ENCODE peak calls at places on chromosomes 3 and 15, in six cellular contexts. J, D, O, L, U and S are unnamed samples.

GRCh38 chr3:20055020-20055775 is 15.0 kb downstream of the KAT2B start:
- DNase-seq in D (no peak), O (no peak), J (no peak), L (no peak), U (no peak), S (no peak)

GRCh38 chr15:78000089-78000926 is 77.2 kb downstream of the TBC1D2B start:
- DNase-seq in O (peak), U (peak), D (peak), J (peak), L (peak), S (peak)

GRCh38 chr3:127182446-127182845 is 10.5 kb upstream of the PRR23E start:
- DNase-seq in U (peak), O (no peak), J (no peak), L (no peak), D (no peak), S (no peak)

GRCh38 chr3:24680214-24680967 is 185.7 kb upstream of the THRB start:
- DNase-seq in D (peak), J (peak), U (peak), L (peak), O (peak), S (no peak)

GRCh38 chr3:86995537-86995936 is 4.6 kb upstream of the VGLL3 start:
- DNase-seq in D (no peak), U (no peak), L (peak), O (peak), J (no peak), S (peak)

GRCh38 chr15:97504031-97504430 is 456.5 kb upstream of the ARRDC4 start:
- DNase-seq in U (no peak), O (peak), L (peak), J (no peak), D (no peak), S (peak)

GRCh38 chr3:81752604-81753003 is 8.8 kb downstream of the GBE1 start:
- DNase-seq in J (no peak), O (no peak), L (no peak), D (no peak), U (no peak), S (no peak)

GRCh38 chr3:1275495-1275894 is 182.7 kb downstream of the CNTN6 start:
- DNase-seq in J (peak), L (peak), O (peak), D (peak), U (no peak), S (no peak)

GRCh38 chr3:33278106-33278672 is 947 bp downstream of the FBXL2 start:
- DNase-seq in L (peak), D (no peak), O (peak), J (no peak), U (no peak), S (no peak)

GRCh38 chr3:188946837-188947236 is 224.9 kb upstream of the TPRG1 start:
- DNase-seq in L (peak), J (no peak), O (no peak), D (no peak), U (no peak), S (no peak)

GRCh38 chr3:23767546-23767945 is 38.2 kb upstream of the UBE2E1 start:
- DNase-seq in U (no peak), L (no peak), J (no peak), D (no peak), O (no peak), S (no peak)

GRCh38 chr3:15903164-15903563 is 105.4 kb upstream of the ANKRD28 start:
- DNase-seq in L (no peak), O (no peak), J (no peak), U (no peak), D (no peak), S (peak)

GRCh38 chr3:42600958-42601675 is 631 bp downstream of the NKTR start:
- DNase-seq in J (peak), L (peak), D (no peak), O (peak), U (peak), S (peak)

GRCh38 chr15:100686725-100687488 is 84.5 kb downstream of the ASB7 start:
- DNase-seq in O (no peak), J (no peak), U (no peak), L (no peak), D (no peak), S (peak)

GRCh38 chr3:66415867-66416428 is 84.9 kb downstream of the LRIG1 start:
- DNase-seq in J (no peak), O (no peak), L (no peak), D (no peak), U (no peak), S (no peak)

GRCh38 chr3:28267984-28268849 is 26.8 kb downstream of the CMC1 start:
- DNase-seq in U (no peak), D (no peak), J (no peak), L (no peak), O (no peak), S (no peak)

GRCh38 chr3:9617736-9618135 is 31.6 kb upstream of the MTMR14 start:
- DNase-seq in U (no peak), D (no peak), L (no peak), O (no peak), J (no peak), S (no peak)

GRCh38 chr15:85693277-85693676 is 101.4 kb downstream of the KLHL25 start:
- DNase-seq in D (no peak), L (no peak), O (no peak), U (no peak), J (no peak), S (no peak)

GRCh38 chr15:31086344-31086743 is 15.2 kb downstream of the TRPM1 start:
- DNase-seq in D (no peak), J (no peak), O (no peak), U (no peak), L (no peak), S (no peak)

GRCh38 chr15:70669966-70670658 is 93.2 kb downstream of the UACA start:
- DNase-seq in D (no peak), J (peak), O (peak), U (no peak), L (peak), S (no peak)

GRCh38 chr3:123546133-123546755 is 38.6 kb downstream of the HACD2 start:
- DNase-seq in L (no peak), U (no peak), D (no peak), J (no peak), O (peak), S (peak)

GRCh38 chr3:32104492-32104891 is 1.9 kb upstream of the GPD1L start:
- DNase-seq in J (no peak), U (no peak), D (no peak), O (no peak), L (no peak), S (peak)

GRCh38 chr3:25677121-25677520 is 12.4 kb upstream of the TOP2B start:
- DNase-seq in L (no peak), O (no peak), U (no peak), D (no peak), J (no peak), S (no peak)

GRCh38 chr3:71636482-71636881 is 53.0 kb upstream of the FOXP1 start:
- DNase-seq in U (no peak), O (no peak), D (no peak), J (no peak), L (no peak), S (no peak)

GRCh38 chr3:23075478-23075877 is 127.6 kb upstream of the UBE2E2 start:
- DNase-seq in J (no peak), D (no peak), U (no peak), O (no peak), L (no peak), S (peak)

GRCh38 chr15:69673236-69673881 is 220.7 kb downstream of the RPLP1 start:
- DNase-seq in D (no peak), L (no peak), J (no peak), O (no peak), U (no peak), S (no peak)

GRCh38 chr15:24766511-24767133 is 91.0 kb downstream of the NPAP1 start:
- DNase-seq in O (no peak), L (no peak), J (no peak), D (no peak), U (no peak), S (no peak)

GRCh38 chr15:40354408-40355171 is 3.4 kb upstream of the DISP2 start:
- DNase-seq in J (peak), D (no peak), O (peak), L (no peak), U (peak), S (peak)

GRCh38 chr15:40590635-40591105 is 3.4 kb upstream of the KNL1 start:
- DNase-seq in O (peak), J (no peak), D (no peak), U (no peak), L (peak), S (no peak)

GRCh38 chr3:45524605-45525004 is 69.9 kb upstream of the LIMD1 start:
- DNase-seq in D (no peak), J (no peak), U (no peak), O (peak), L (peak), S (peak)

GRCh38 chr3:119637679-119638525 is 22.5 kb downstream of the POPDC2 start:
- DNase-seq in L (peak), J (no peak), O (peak), U (no peak), D (no peak), S (peak)

GRCh38 chr15:34160735-34161134 is 49.2 kb downstream of the KATNBL1 start:
- DNase-seq in L (no peak), O (no peak), J (peak), U (peak), D (no peak), S (no peak)

GRCh38 chr15:34158355-34158754 is 51.5 kb downstream of the KATNBL1 start:
- DNase-seq in U (no peak), J (no peak), O (no peak), D (no peak), L (no peak), S (no peak)

GRCh38 chr15:34161329-34161953 is 48.5 kb downstream of the KATNBL1 start:
- DNase-seq in J (peak), O (no peak), U (no peak), D (no peak), L (peak), S (peak)

GRCh38 chr15:34154725-34155204 is 52.9 kb downstream of the PGBD4 start:
- DNase-seq in O (peak), J (peak), D (no peak), U (no peak), L (peak), S (peak)

GRCh38 chr15:34155859-34156258 is 54.0 kb downstream of the PGBD4 start:
- DNase-seq in D (no peak), O (no peak), L (no peak), U (no peak), J (no peak), S (no peak)
- H3K14ac ChIP-seq in D (no peak), O (no peak), L (no peak), U (no peak), J (no peak), S (no peak)

GRCh38 chr15:47743886-47744285 is 26.6 kb downstream of the SEMA6D start:
- DNase-seq in O (no peak), D (no peak), U (no peak), L (no peak), J (no peak), S (no peak)

GRCh38 chr15:47742334-47742733 is 25.0 kb downstream of the SEMA6D start:
- DNase-seq in U (no peak), L (no peak), D (no peak), O (peak), J (no peak), S (no peak)

GRCh38 chr15:47742742-47743141 is 25.4 kb downstream of the SEMA6D start:
- DNase-seq in J (no peak), O (no peak), U (no peak), L (no peak), D (peak), S (no peak)

GRCh38 chr15:47744496-47744895 is 27.2 kb downstream of the SEMA6D start:
- DNase-seq in J (no peak), L (no peak), O (no peak), D (no peak), U (no peak), S (no peak)

DNA sequence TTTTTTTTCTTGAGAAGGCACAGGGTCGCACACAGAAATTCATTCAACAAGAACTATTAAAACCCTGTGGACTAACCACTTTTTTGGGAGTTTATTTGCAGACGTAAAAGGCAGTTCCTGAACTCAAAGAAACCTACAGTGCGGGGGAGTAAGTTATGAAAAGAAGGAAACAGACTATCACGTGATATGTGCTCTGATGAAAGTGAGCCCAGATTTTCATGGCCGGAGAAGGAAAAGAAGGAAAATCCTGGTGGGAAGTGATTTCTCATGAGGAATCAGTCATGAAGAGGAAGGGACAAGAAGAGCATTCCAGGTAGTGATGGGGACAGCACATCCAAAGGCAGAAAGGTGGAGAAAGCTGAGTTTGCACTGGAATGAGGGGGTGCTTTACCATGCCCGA is 26.1 kb downstream of the SEMA6D start:
- DNase-seq in J (no peak), L (no peak), D (no peak), U (no peak), O (no peak), S (no peak)
- H3K14ac ChIP-seq in J (no peak), L (no peak), D (no peak), U (no peak), O (no peak), S (no peak)

GRCh38 chr3:55946574-55947160 is 459.6 kb upstream of the WNT5A start:
- DNase-seq in O (no peak), J (no peak), U (no peak), D (no peak), L (no peak), S (no peak)

GRCh38 chr3:55951371-55951770 is 464.3 kb upstream of the WNT5A start:
- DNase-seq in U (no peak), D (no peak), J (no peak), O (no peak), L (no peak), S (no peak)

DNA sequence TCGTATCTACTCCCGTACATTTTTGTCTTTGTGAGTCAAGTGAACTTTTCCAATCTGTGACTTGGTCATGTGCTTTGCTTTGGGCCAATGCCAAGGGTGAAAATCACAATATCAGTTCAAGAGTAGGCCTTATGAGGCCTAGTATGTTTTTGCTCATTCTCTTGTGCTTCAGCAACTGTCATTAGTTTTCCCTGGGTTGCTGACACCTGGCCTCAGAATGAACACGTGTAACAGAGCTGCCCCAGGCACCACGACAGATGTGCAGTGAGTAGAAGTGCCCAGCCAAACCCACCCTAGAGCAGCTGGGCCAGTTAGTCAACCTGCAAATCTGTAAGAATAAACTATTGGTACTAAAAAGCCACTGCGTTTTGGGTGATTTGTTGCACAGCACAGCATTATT is 460.3 kb upstream of the WNT5A start:
- DNase-seq in D (no peak), L (no peak), U (no peak), O (no peak), J (no peak), S (no peak)
- H3K14ac ChIP-seq in D (no peak), L (no peak), U (no peak), O (no peak), J (no peak), S (no peak)

GRCh38 chr3:40109641-40110490 is 199.6 kb upstream of the EIF1B start:
- DNase-seq in J (peak), O (no peak), U (peak), L (peak), D (peak), S (no peak)

GRCh38 chr3:40104441-40104840 is 205.1 kb upstream of the EIF1B start:
- DNase-seq in J (no peak), L (no peak), D (no peak), U (no peak), O (no peak), S (no peak)

GRCh38 chr3:40103829-40104228 is 205.7 kb upstream of the EIF1B start:
- DNase-seq in J (no peak), D (no peak), U (no peak), O (no peak), L (peak), S (no peak)

DNA sequence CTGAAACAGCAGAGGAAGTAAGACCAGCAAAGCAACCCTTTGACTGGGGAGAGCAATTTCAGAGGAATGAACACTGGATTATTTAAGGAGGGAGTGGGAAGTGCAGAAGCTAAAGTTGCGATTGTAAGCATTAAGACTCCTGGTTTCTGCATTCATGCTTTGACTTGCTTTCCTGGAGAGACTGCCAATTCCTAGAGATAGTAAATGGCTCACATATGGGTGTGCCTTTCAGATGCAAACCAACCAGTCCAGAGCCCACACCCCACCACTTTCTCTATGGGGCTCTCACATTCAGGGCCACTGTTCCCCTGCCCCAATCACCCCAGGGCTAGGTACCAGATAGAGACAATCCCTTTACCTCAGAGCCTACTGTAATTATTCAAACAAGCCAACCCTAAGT is 200.9 kb upstream of the EIF1B start:
- DNase-seq in D (no peak), L (no peak), J (no peak), U (no peak), O (no peak), S (no peak)
- H3K14ac ChIP-seq in D (no peak), L (no peak), J (no peak), U (no peak), O (no peak), S (no peak)